ENCODE peak calls at places on chromosomes 16 and 17, in seven cellular contexts. B is HepG2, C is K562, I is GM12878, Y is SK-N-SH, K is endothelial cell of umbilical vein, W is HCT116. O is an unnamed sample.
A peak's percentile ranks its signal among the peaks of the same experiment; 100 is the strongest.

GRCh38 chr17:61593404-61593803 is 2.4 kb upstream of the NACA2 start:
- DNase-seq in W (no peak), B (no peak), Y (no peak), C (no peak), I (no peak), K (no peak), O (no peak)

GRCh38 chr17:78272181-78272913 is 40.9 kb downstream of the TMEM235 start:
- DNase-seq in C (peak; percentile 94), K (no peak), Y (peak; percentile 15), W (no peak), B (no peak), I (no peak), O (no peak)

GRCh38 chr17:74852237-74853047 is 7.2 kb downstream of the GRIN2C start:
- DNase-seq in K (no peak), I (no peak), B (peak; percentile 67), Y (peak; percentile 81), C (peak; percentile 81), W (peak; percentile 27), O (no peak)

GRCh38 chr17:39626171-39626670 is 531 bp upstream of the PPP1R1B start:
- DNase-seq in K (no peak), I (no peak), W (no peak), Y (peak; percentile 43), B (no peak), C (no peak), O (no peak)

GRCh38 chr16:69179255-69180010 is 7.5 kb upstream of the SNTB2 start:
- DNase-seq in C (no peak), W (no peak), B (peak; percentile 40), Y (peak; percentile 54), K (peak; percentile 89), I (no peak), O (peak; percentile 65)

GRCh38 chr17:77995146-77995852 is 36.8 kb downstream of the TNRC6C start:
- DNase-seq in B (no peak), I (no peak), W (no peak), Y (peak; percentile 57), K (no peak), C (no peak), O (no peak)

GRCh38 chr17:28532063-28532960 is 20.1 kb downstream of the UNC119 start:
- DNase-seq in W (no peak), Y (no peak), K (no peak), C (no peak), I (no peak), B (no peak), O (no peak)

GRCh38 chr17:11380761-11381160 is 139.7 kb downstream of the SHISA6 start:
- DNase-seq in B (no peak), I (no peak), W (no peak), Y (no peak), C (no peak), K (no peak), O (no peak)

GRCh38 chr17:39027037-39027436 is 59.8 kb upstream of the FBXO47 start:
- DNase-seq in B (no peak), C (peak; percentile 35), K (no peak), Y (peak; percentile 63), I (no peak), W (no peak), O (no peak)

GRCh38 chr16:49015189-49015540 is 266.5 kb downstream of the CBLN1 start:
- DNase-seq in I (no peak), Y (no peak), C (no peak), W (no peak), K (no peak), B (no peak), O (no peak)

GRCh38 chr16:67934306-67935095 is 2.1 kb downstream of the PSMB10 start:
- DNase-seq in C (peak; percentile 43), K (no peak), W (no peak), B (no peak), Y (peak; percentile 54), I (no peak), O (no peak)

GRCh38 chr17:44794699-44795413 is 35.2 kb downstream of the GJC1 start:
- DNase-seq in C (peak; percentile 44), W (peak; percentile 73), B (no peak), I (no peak), Y (no peak), K (peak; percentile 87), O (peak; percentile 14)

GRCh38 chr17:77892469-77893143 is 65.9 kb upstream of the TNRC6C start:
- DNase-seq in Y (peak; percentile 77), K (no peak), B (peak; percentile 36), C (peak; percentile 79), W (peak; percentile 21), I (no peak), O (no peak)

GRCh38 chr16:11681977-11682654 is 13.9 kb downstream of the SNN start:
- DNase-seq in Y (no peak), B (no peak), K (no peak), W (no peak), I (no peak), C (no peak), O (no peak)

GRCh38 chr16:11681526-11681925 is 13.3 kb downstream of the SNN start:
- DNase-seq in C (peak; percentile 26), I (no peak), W (no peak), B (no peak), Y (no peak), K (no peak), O (no peak)

GRCh38 chr16:11683140-11683539 is 14.9 kb downstream of the SNN start:
- DNase-seq in C (no peak), W (no peak), B (no peak), I (no peak), K (no peak), Y (no peak), O (no peak)

GRCh38 chr16:11684231-11685025 is 16.2 kb downstream of the SNN start:
- DNase-seq in W (no peak), I (no peak), K (no peak), B (no peak), C (no peak), Y (no peak), O (no peak)

DNA sequence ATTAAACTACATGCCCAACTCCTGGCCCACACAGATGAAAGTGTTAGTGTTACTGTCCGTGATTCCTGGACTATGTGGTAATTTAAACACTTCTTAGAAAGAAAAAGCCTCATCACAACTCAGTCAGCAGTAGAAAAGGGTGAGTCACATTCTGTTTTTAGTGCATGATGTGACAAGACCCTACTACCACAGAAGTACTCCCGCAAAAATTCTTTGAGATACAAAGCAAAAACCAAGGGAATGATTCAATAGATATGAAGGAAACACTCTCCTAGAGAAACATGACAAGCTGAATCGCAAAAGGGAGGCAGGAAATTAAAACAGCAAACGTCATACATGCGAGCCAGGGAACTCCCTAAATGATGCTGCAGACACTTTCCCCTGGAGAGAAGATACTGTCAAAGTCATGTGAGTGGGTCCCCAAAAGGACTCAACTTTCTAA is 14.4 kb downstream of the SNN start:
- DNase-seq in B (no peak), W (no peak), C (no peak), Y (no peak), I (no peak), K (no peak), O (no peak)
- TF ChIP-seq POLR2AphosphoS5 in B (no peak), W (no peak), C (no peak), Y (no peak), I (no peak), K (no peak), O (no peak)

DNA sequence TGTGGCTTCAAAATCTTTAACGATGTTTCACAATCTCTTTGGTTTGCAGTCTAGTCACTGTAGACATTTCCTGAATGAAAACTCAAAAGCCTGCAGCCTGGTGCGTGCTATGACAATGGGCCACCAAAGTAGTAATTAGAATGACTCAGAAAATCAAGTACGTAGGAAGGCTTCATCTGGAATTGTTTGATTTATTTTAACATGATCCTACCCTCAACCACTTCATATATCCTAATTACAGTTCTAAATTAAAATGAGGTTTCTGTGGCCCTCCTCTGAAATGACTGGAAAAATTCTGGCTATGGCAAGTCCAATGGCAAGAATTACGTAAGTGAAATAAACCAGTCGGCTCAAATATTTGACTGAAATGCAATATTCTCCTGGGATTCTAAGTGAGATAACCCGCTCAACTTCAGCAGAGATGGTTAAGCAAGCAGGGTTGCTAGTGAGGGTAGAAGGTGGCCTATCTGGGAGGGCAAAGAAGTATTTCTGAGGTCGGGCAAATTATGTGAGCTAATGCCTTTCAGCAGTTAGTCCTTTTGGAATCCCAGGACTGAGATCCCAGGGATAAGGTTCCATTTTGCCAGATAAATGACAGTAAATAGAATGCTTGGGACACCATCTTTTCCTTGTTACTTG is 145.6 kb upstream of the MYOCD start:
- DNase-seq in B (no peak), I (no peak), K (no peak), Y (no peak), W (no peak), C (no peak), O (no peak)
- H3K9ac ChIP-seq in B (no peak overlapping the region), I (no peak overlapping the region), K (no peak overlapping the region), Y (no peak overlapping the region), W (no peak overlapping the region), C (no peak overlapping the region), O (no peak overlapping the region)

DNA sequence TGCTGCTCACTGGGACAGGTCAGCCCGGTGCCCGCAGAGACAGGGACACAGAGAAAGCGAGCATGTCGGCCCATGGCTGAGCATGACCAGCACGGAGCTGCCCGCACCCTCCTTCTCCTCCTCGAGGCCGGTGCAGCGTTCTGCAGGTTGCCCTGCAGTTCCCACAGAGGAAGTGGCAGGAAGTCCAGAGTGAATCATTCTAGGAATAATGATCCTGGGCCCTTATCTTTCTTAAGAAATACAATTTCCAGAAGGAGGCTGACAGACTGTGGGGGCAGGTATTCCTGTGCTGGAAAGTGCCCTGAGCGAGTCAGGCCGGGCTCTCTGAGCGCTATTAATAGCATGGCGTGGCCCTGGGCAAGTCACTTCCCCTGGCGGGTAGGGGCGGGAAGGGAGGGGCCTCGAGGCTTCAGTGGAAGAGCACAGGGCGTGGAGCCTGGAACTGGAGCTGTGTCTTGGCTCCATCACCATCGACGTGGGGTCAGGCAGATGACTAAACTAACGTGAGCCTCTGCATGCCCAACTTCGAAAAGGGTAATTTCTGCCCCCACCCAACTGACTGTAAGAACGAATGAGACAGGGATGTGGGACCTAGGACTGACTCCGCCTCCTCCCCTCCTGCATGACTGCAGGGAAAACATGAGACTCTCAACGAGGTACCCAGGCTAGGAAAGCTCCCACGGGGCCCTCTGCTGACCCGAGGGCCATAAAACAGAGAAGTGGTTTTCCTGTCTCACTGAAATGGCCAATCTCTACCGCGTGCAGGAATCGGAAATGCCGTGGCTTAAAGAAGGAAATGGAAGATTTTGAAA is 9.8 kb downstream of the TMEM204 start:
- DNase-seq in B (peak; percentile 39), W (peak; percentile 31), C (peak; percentile 80), Y (peak; percentile 64), K (peak; percentile 92), I (peak; percentile 20), O (peak; percentile 20)
- H3K4me3 ChIP-seq in B (no peak overlapping the region), W (peak overlapping the region; percentile 36), C (no peak overlapping the region), Y (no peak overlapping the region), K (no peak overlapping the region), I (no peak overlapping the region), O (peak overlapping the region; percentile 57)

GRCh38 chr16:22320572-22321339 is 23.5 kb downstream of the POLR3E start:
- DNase-seq in Y (no peak), W (no peak), I (no peak), C (no peak), K (peak; percentile 79), B (no peak), O (no peak)

GRCh38 chr16:22322741-22323140 is 25.5 kb downstream of the POLR3E start:
- DNase-seq in B (no peak), I (no peak), W (no peak), Y (no peak), K (no peak), C (no peak), O (no peak)

GRCh38 chr16:22323173-22323997 is 26.2 kb downstream of the POLR3E start:
- DNase-seq in B (no peak), W (no peak), C (no peak), Y (no peak), I (no peak), K (no peak), O (no peak)

GRCh38 chr16:22322021-22322471 is 24.8 kb downstream of the POLR3E start:
- DNase-seq in B (no peak), Y (no peak), K (no peak), W (no peak), C (no peak), I (no peak), O (no peak)

GRCh38 chr16:22321340-22322001 is 24.3 kb downstream of the POLR3E start:
- DNase-seq in Y (peak; percentile 84), K (peak; percentile 81), I (peak; percentile 36), C (peak; percentile 76), W (peak; percentile 24), B (peak; percentile 59), O (no peak)
- TF ChIP-seq POLR2AphosphoS5 in Y (no peak), K (no peak), I (no peak), C (no peak), W (no peak), B (no peak), O (no peak)

O was measured in SK-N-MC.